ENCODE peak calls at places on chromosomes 2 and 18, in eight cellular contexts. Z is right lobe of liver, K is endothelial cell, E is coronary artery, L is neural progenitor cell, R is stomach, I is WTC11, D is HFFc6. Q is an unnamed sample.

GRCh38 chr2:235940330-235940729 is 227.9 kb downstream of the GBX2 start:
- DNase-seq in Z (no peak), K (no peak), E (no peak), L (no peak), R (no peak), I (no peak), D (no peak), Q (no peak)

GRCh38 chr2:239714116-239714515 is 311.0 kb downstream of the NDUFA10 start:
- DNase-seq in Z (no peak), K (no peak), E (no peak), L (no peak), R (peak; percentile 17), I (no peak), D (no peak), Q (no peak)

GRCh38 chr2:58195668-58196067 is 45.5 kb downstream of the FANCL start:
- DNase-seq in Z (no peak), K (no peak), E (no peak), L (no peak), R (no peak), I (no peak), D (no peak), Q (no peak)

GRCh38 chr18:78905334-78905733 is 74.3 kb upstream of the SALL3 start:
- DNase-seq in Z (no peak), K (no peak), E (no peak), L (no peak), R (no peak), I (no peak), D (no peak), Q (no peak)

GRCh38 chr2:240565267-240566202 is 2.7 kb upstream of the RNPEPL1 start:
- DNase-seq in Z (peak; percentile 86), K (peak; percentile 8), E (peak; percentile 88), L (no peak), R (peak; percentile 91), I (no peak), D (peak; percentile 57), Q (peak; percentile 12)

GRCh38 chr2:45892236-45892701 is 240.8 kb downstream of the PRKCE start:
- DNase-seq in Z (no peak), K (no peak), E (no peak), L (no peak), R (no peak), I (no peak), D (no peak), Q (no peak)

GRCh38 chr2:217903859-217904613 is 98.8 kb downstream of the TNS1 start:
- DNase-seq in Z (peak; percentile 89), K (no peak), E (peak; percentile 95), L (no peak), R (peak; percentile 81), I (no peak), D (no peak), Q (peak; percentile 61)

GRCh38 chr18:395481-396250 is 104.8 kb downstream of the COLEC12 start:
- DNase-seq in Z (no peak), K (no peak), E (no peak), L (no peak), R (peak; percentile 33), I (no peak), D (peak; percentile 88), Q (no peak)

GRCh38 chr2:74599676-74600075 is 45.2 kb downstream of the DOK1 start:
- DNase-seq in Z (no peak), K (no peak), E (no peak), L (no peak), R (no peak), I (no peak), D (no peak), Q (no peak)

GRCh38 chr2:203672856-203673255 is 33.6 kb upstream of the CD28 start:
- DNase-seq in Z (no peak), K (no peak), E (no peak), L (no peak), R (no peak), I (no peak), D (no peak), Q (no peak)

GRCh38 chr2:68800517-68800916 is 65.9 kb downstream of the ARHGAP25 start:
- DNase-seq in Z (no peak), K (no peak), E (no peak), L (no peak), R (no peak), I (no peak), D (no peak), Q (no peak)

GRCh38 chr2:216603884-216604245 is 29.4 kb upstream of the IGFBP2 start:
- DNase-seq in Z (no peak), K (no peak), E (no peak), L (no peak), R (no peak), I (no peak), D (no peak), Q (no peak)

GRCh38 chr2:240502430-240503121 is 55.2 kb downstream of the ANKMY1 start:
- DNase-seq in Z (no peak), K (no peak), E (peak; percentile 55), L (no peak), R (peak; percentile 21), I (no peak), D (no peak), Q (no peak)

GRCh38 chr2:25161055-25161781 is 7.2 kb downstream of the POMC start:
- DNase-seq in Z (peak; percentile 49), K (no peak), E (no peak), L (no peak), R (peak; percentile 44), I (peak; percentile 43), D (no peak), Q (no peak)

GRCh38 chr2:16386431-16386830 is 279.2 kb downstream of the CYRIA start:
- DNase-seq in Z (no peak), K (no peak), E (no peak), L (no peak), R (no peak), I (no peak), D (no peak), Q (no peak)

GRCh38 chr2:219289537-219290361 is 10.6 kb downstream of the DNAJB2 start:
- DNase-seq in Z (no peak), K (no peak), E (peak; percentile 93), L (no peak), R (no peak), I (no peak), D (peak; percentile 79), Q (no peak)

GRCh38 chr2:237533668-237534138 is 32.7 kb upstream of the PRLH start:
- DNase-seq in Z (no peak), K (no peak), E (no peak), L (no peak), R (no peak), I (no peak), D (no peak), Q (no peak)

GRCh38 chr2:72676341-72677025 is 149.3 kb downstream of the EXOC6B start:
- DNase-seq in Z (no peak), K (no peak), E (no peak), L (no peak), R (no peak), I (no peak), D (peak; percentile 11), Q (no peak)

GRCh38 chr2:43193996-43194869 is 32.2 kb downstream of the ZFP36L2 start:
- DNase-seq in Z (peak; percentile 74), K (no peak), E (no peak), L (no peak), R (peak; percentile 83), I (no peak), D (no peak), Q (no peak)

DNA sequence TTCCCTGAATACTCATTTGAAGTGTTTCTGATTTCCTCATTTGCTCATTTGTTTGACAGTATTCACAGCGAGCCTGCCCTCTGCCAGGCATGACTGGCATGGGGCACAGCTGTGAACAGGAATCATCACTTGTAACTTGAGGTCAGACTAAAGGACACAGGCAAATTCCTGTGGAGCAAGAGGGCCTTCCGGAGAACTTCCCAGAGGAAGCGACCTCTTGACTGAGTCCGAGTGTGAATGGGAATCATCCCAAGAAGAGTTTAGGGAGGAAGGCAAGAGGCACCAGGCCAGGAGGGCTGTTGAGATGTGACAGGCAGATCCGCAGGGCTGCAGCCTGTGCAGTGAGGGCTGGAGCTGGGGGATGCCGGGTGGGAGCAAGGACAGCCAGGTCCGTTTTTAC is 45.4 kb downstream of the LIMS1 start:
- DNase-seq in Z (peak; percentile 38), K (no peak), E (no peak), L (no peak), R (no peak), I (no peak), D (no peak), Q (no peak)
- TF ChIP-seq CTCF in Z (no peak), K (no peak), E (no peak), L (no peak), R (no peak), I (no peak), D (no peak), Q (no peak)

DNA sequence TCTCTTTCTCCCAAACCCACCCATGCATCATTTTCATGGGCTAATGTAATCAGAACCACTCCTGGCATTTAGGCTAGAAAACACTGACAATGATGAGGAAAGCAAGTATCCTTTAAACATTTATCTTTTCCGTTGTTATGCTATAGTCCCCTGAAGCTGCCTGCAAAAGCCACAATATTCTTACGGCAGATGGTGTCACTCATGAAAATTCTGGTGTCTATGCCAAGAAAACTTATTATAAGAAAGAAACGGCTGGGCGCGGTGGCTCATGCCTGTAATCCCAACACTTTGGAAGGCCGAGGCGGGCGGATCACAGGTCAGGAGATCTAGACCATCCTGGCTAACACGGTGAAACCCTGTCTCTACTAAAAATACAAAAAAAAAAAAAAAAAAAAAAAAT is 221.9 kb upstream of the CTAGE1 start:
- DNase-seq in Z (no peak), K (no peak), E (no peak), L (no peak), R (no peak), I (no peak), D (no peak), Q (no peak)
- TF ChIP-seq CTCF in Z (no peak), K (no peak), E (no peak), L (no peak), R (no peak), I (no peak), D (no peak), Q (no peak)

DNA sequence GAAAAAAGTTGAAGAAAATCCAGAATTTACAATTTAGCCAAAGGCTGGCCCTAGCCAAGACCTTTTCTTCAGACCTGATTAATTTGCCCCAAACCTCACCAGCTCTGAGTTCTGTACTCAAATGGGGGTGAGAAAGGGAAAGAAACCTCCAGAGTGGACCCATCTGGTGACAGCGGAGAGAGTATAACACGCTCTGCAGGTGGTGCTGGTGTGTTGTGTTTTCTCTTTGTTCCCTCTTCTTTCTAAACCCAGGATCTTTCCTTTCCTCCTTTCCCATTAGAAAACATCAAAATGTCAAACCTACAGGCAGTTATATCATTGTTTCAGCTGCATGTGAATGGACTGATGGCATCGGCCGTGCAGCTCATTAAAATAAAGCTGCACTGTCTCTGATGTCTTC is 253.3 kb upstream of the SP5 start:
- DNase-seq in Z (no peak), K (no peak), E (no peak), L (peak; percentile 20), R (no peak), I (no peak), D (no peak), Q (no peak)
- TF ChIP-seq CTCF in Z (no peak), K (no peak), E (no peak), L (peak; percentile 17), R (no peak), I (no peak), D (no peak), Q (no peak)

GRCh38 chr2:194720461-194720860 is 936.6 kb upstream of the SLC39A10 start:
- DNase-seq in Z (no peak), K (no peak), E (no peak), L (no peak), R (no peak), I (no peak), D (no peak), Q (no peak)

GRCh38 chr2:194714541-194714940 is 942.5 kb upstream of the SLC39A10 start:
- DNase-seq in Z (no peak), K (no peak), E (no peak), L (no peak), R (no peak), I (no peak), D (no peak), Q (no peak)
- TF ChIP-seq CTCF in Z (no peak), K (no peak), E (no peak), L (no peak), R (no peak), I (no peak), D (no peak), Q (no peak)